ENCODE peak calls at places on chromosomes 1 and 21, in four cellular contexts. K is GM12891, G is K562, F is GM12878. C is an unnamed sample.
A peak's percentile ranks its signal among the peaks of the same experiment; 100 is the strongest.

GRCh38 chr1:235069577-235070563 is 58.8 kb downstream of the TOMM20 start:
- DNase-seq in K (no peak), G (no peak), F (no peak), C (no peak)

GRCh38 chr1:43302721-43303476 is 2.1 kb downstream of the TIE1 start:
- DNase-seq in K (no peak), F (no peak), G (no peak), C (no peak)

GRCh38 chr1:77925966-77926365 is 37.5 kb downstream of the NEXN start:
- DNase-seq in F (no peak), G (no peak), K (no peak), C (no peak)

GRCh38 chr21:40128891-40129290 is 261.7 kb downstream of the PCP4 start:
- DNase-seq in G (no peak), K (no peak), F (no peak), C (no peak)

GRCh38 chr1:46622341-46622740 is 5.7 kb upstream of the MOB3C start:
- DNase-seq in F (no peak), K (no peak), G (peak; percentile 70), C (no peak)

GRCh38 chr1:28343405-28343804 is 14.6 kb downstream of the MED18 start:
- DNase-seq in F (no peak), K (no peak), G (no peak), C (no peak)

GRCh38 chr1:183432548-183432875 is 14.3 kb upstream of the NMNAT2 start:
- DNase-seq in G (no peak), K (no peak), F (no peak), C (no peak)

GRCh38 chr1:236168716-236169429 is 26.5 kb downstream of the GPR137B start:
- DNase-seq in F (no peak), K (no peak), G (peak; percentile 44), C (no peak)

GRCh38 chr1:156433602-156434001 is 64.6 kb downstream of the RHBG start:
- DNase-seq in K (no peak), F (no peak), G (no peak), C (no peak)

GRCh38 chr1:33170351-33171274 is 11.2 kb downstream of the TRIM62 start:
- DNase-seq in F (no peak), K (no peak), G (no peak), C (no peak)

GRCh38 chr1:154940880-154941228 is 4.3 kb upstream of the PMVK start:
- DNase-seq in G (no peak), K (no peak), F (no peak), C (no peak)

GRCh38 chr1:119683893-119684292 is 27.8 kb upstream of the PHGDH start:
- DNase-seq in F (no peak), G (no peak), K (no peak), C (no peak)

GRCh38 chr1:218365600-218365999 is 20.5 kb downstream of the TGFB2 start:
- DNase-seq in K (no peak), F (no peak), G (no peak), C (no peak)

GRCh38 chr1:37631039-37631428 is 3.7 kb downstream of the RSPO1 start:
- DNase-seq in F (no peak), G (no peak), K (no peak), C (no peak)

GRCh38 chr1:201946224-201946908 is at the start of gene LMOD1:
- DNase-seq in K (no peak), F (no peak), G (peak; percentile 89), C (no peak)

GRCh38 chr1:27574871-27575831 is 28.8 kb downstream of the AHDC1 start:
- DNase-seq in G (peak; percentile 57), F (no peak), K (no peak), C (no peak)

GRCh38 chr1:34360574-34360973 is 183.9 kb downstream of the C1orf94 start:
- DNase-seq in F (peak; percentile 84), G (no peak), K (no peak), C (no peak)

GRCh38 chr21:25999935-26000582 is 170.5 kb downstream of the APP start:
- DNase-seq in K (no peak), F (no peak), G (no peak), C (no peak)

GRCh38 chr1:51170342-51170741 is 65.7 kb upstream of the RNF11 start:
- DNase-seq in G (no peak), F (no peak), K (no peak), C (no peak)

GRCh38 chr1:21597754-21598153 is 71.4 kb downstream of the RAP1GAP start:
- DNase-seq in G (no peak), F (no peak), K (no peak), C (no peak)

GRCh38 chr1:230228234-230228897 is 161.3 kb downstream of the GALNT2 start:
- DNase-seq in F (no peak), G (no peak), K (no peak), C (no peak)

GRCh38 chr1:231931146-231931545 is 304.6 kb downstream of the DISC1 start:
- DNase-seq in K (no peak), F (no peak), G (no peak), C (no peak)

GRCh38 chr1:237133921-237134320 is 91.9 kb downstream of the RYR2 start:
- DNase-seq in F (no peak), K (no peak), G (no peak), C (no peak)

GRCh38 chr1:169601096-169601881 is 15.0 kb upstream of the F5 start:
- DNase-seq in K (no peak), F (peak; percentile 52), G (peak; percentile 23), C (no peak)

GRCh38 chr1:55694297-55694696 is 479.1 kb upstream of the USP24 start:
- DNase-seq in G (no peak), F (no peak), K (no peak), C (no peak)

GRCh38 chr1:177315270-177315669 is 144.5 kb downstream of the BRINP2 start:
- DNase-seq in G (no peak), F (no peak), K (no peak), C (no peak)

GRCh38 chr21:45979141-45979631 is 2.4 kb upstream of the COL6A1 start:
- DNase-seq in K (no peak), G (no peak), F (no peak), C (no peak)

GRCh38 chr1:185279571-185279970 is 37.5 kb downstream of the IVNS1ABP start:
- DNase-seq in K (no peak), G (no peak), F (no peak), C (no peak)

GRCh38 chr1:58592521-58593134 is 15.6 kb upstream of the TACSTD2 start:
- DNase-seq in K (no peak), F (no peak), G (no peak), C (no peak)

GRCh38 chr1:226816585-226816984 is 53.8 kb upstream of the PSEN2 start:
- DNase-seq in F (no peak), G (no peak), K (no peak), C (no peak)

GRCh38 chr1:180994262-180994661 is 28.4 kb downstream of the STX6 start:
- DNase-seq in G (peak; percentile 14), K (no peak), F (no peak), C (no peak)

GRCh38 chr1:148158594-148158993 is 6.5 kb upstream of the NBPF11 start:
- DNase-seq in K (no peak), F (no peak), G (peak; percentile 11), C (no peak)

GRCh38 chr1:172277989-172278388 is 142.5 kb upstream of the C1orf105 start:
- DNase-seq in G (no peak), F (no peak), K (no peak), C (no peak)

GRCh38 chr1:94646151-94646643 is 104.6 kb upstream of the F3 start:
- DNase-seq in G (no peak), K (no peak), F (no peak), C (no peak)

GRCh38 chr1:32005522-32005921 is 8.1 kb upstream of the KHDRBS1 start:
- DNase-seq in G (no peak), K (no peak), F (peak; percentile 43), C (no peak)

GRCh38 chr1:158989424-158989823 is 20.3 kb upstream of the IFI16 start:
- DNase-seq in F (no peak), G (no peak), K (no peak), C (no peak)

GRCh38 chr21:38503588-38503987 is 5.3 kb upstream of the ERG start:
- DNase-seq in F (no peak), G (no peak), K (no peak), C (no peak)

GRCh38 chr21:46552274-46552673 is 52.6 kb downstream of the S100B start:
- DNase-seq in G (no peak), K (no peak), F (no peak), C (no peak)

GRCh38 chr1:100891380-100891779 is 3.3 kb downstream of the EXTL2 start:
- DNase-seq in K (no peak), G (no peak), F (no peak), C (no peak)

GRCh38 chr1:154186177-154186576 is 5.7 kb downstream of the TPM3 start:
- DNase-seq in G (peak; percentile 86), K (peak; percentile 58), F (no peak), C (peak; percentile 38)

GRCh38 chr1:207103892-207104373 is at the start of gene C4BPA:
- DNase-seq in K (no peak), G (no peak), F (no peak), C (no peak)
- TF ChIP-seq POLR2A in K (no peak), G (no peak), F (no peak), C (no peak)

DNA sequence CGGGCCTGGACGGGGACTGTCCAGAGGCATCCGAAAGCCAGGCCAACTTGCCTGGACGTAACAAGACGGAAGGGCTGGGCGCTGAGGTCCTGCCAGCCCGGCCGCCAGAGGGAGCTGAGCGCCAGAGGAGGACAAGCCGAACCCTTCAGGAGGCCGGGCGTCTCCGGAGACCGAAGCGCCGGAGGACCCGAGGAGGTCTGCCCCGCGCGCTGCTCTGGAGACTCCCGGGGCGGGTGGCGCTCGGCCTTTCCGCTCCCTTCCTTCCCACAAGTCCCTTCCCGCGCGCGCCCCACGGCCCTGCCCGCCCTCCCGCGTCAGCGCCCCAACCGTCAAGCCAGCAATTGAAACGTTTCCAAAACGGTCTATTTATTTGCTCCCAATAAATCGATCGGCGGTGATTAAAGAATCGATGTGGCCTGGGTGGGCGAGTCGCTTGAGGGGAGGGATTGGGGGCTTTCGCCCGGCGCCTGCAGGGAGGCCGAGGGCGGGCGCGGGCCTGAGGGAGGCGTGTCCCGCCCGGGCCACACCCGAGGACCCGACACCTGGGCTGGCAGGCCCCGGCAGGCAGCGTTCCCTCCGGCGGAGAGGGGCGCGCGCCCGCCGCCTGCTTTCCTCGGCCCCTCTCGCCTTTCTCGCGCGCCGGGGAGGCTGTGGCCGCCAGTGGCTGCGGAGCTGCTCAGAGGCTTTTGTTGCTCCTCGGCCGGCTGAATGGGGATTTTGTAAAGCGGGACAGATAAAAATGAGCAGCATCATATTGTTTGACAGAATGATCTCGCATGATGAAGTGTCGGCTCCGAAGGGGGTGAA is 5.2 kb upstream of the FOXD3 start:
- DNase-seq in K (peak; percentile 68), G (peak; percentile 91), F (no peak), C (peak; percentile 80)
- TF ChIP-seq POLR2AphosphoS5 in K (no peak), G (no peak), F (no peak), C (no peak)

DNA sequence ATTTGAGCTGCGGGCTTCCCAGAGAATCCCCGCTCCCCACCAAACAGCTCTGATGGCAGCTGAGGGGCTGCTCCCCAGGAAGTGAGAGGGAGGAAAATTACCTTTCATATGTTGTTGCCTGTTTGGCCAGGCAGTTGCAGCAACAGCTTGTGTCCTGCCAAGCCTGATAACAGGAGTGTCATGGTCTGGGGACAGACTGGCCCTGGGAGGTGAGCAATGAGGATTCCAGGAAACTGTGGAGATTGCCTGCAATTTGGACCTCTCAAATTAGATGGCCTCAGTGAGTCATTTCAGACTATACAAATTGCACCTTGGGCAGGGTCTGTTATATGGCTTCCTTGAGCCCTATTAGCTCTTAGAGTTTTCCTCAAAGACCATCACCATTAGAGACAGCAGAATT is 189.3 kb downstream of the PTPRU start:
- DNase-seq in G (peak; percentile 51), F (no peak), K (no peak), C (no peak)
- TF ChIP-seq TAF1 in G (no peak), F (no peak), K (no peak), C (no peak)

GRCh38 chr1:15584489-15585363 is at the start of gene AGMAT:
- DNase-seq in F (no peak), G (no peak), K (peak; percentile 77), C (peak; percentile 74)
- TF ChIP-seq POLR2A in F (peak; percentile 71), G (no peak), K (no peak), C (no peak)

C was measured in GM12892.